ENCODE peak calls at places on chromosomes 4 and X, in seven cellular contexts. One of them, this sample, is unnamed.
A peak's percentile ranks its signal among the peaks of the same experiment; 100 is the strongest.

GRCh38 chr4:168560184-168560834 is 63.5 kb downstream of the PALLD start:
- DNase-seq in BJ: no peak
- DNase-seq in left ventricle myocardium inferior: no peak
- DNase-seq in IMR-90: peak; percentile 70
- DNase-seq in stomach: peak; percentile 37
- DNase-seq in GM12878: no peak
- DNase-seq in HAP-1: no peak
- DNase-seq in this sample: no peak

GRCh38 chr4:82865592-82865991 is 25.4 kb downstream of the SEC31A start:
- DNase-seq in GM12878: no peak
- DNase-seq in stomach: no peak
- DNase-seq in left ventricle myocardium inferior: no peak
- DNase-seq in IMR-90: peak; percentile 95
- DNase-seq in BJ: peak; percentile 91
- DNase-seq in HAP-1: no peak
- DNase-seq in this sample: no peak

GRCh38 chr4:7608043-7608442 is 173.3 kb upstream of the PSAPL1 start:
- DNase-seq in IMR-90: no peak
- DNase-seq in left ventricle myocardium inferior: no peak
- DNase-seq in HAP-1: no peak
- DNase-seq in GM12878: no peak
- DNase-seq in BJ: no peak
- DNase-seq in stomach: no peak
- DNase-seq in this sample: no peak

GRCh38 chr4:153205028-153205648 is 895 bp downstream of the TRIM2 start:
- DNase-seq in IMR-90: no peak
- DNase-seq in GM12878: peak; percentile 24
- DNase-seq in left ventricle myocardium inferior: no peak
- DNase-seq in BJ: peak; percentile 35
- DNase-seq in stomach: peak; percentile 47
- DNase-seq in HAP-1: peak; percentile 78
- DNase-seq in this sample: peak; percentile 19

GRCh38 chr4:36587909-36588472 is 306.6 kb downstream of the DTHD1 start:
- DNase-seq in HAP-1: no peak
- DNase-seq in BJ: no peak
- DNase-seq in stomach: no peak
- DNase-seq in GM12878: no peak
- DNase-seq in IMR-90: no peak
- DNase-seq in left ventricle myocardium inferior: no peak
- DNase-seq in this sample: no peak

GRCh38 chr4:184461711-184462110 is 12.6 kb downstream of the IRF2 start:
- DNase-seq in HAP-1: no peak
- DNase-seq in left ventricle myocardium inferior: no peak
- DNase-seq in stomach: no peak
- DNase-seq in GM12878: no peak
- DNase-seq in BJ: no peak
- DNase-seq in IMR-90: no peak
- DNase-seq in this sample: peak; percentile 65

GRCh38 chr4:83320548-83320947 is 14.1 kb downstream of the HPSE start:
- DNase-seq in HAP-1: no peak
- DNase-seq in BJ: peak; percentile 4
- DNase-seq in GM12878: no peak
- DNase-seq in stomach: peak; percentile 28
- DNase-seq in IMR-90: peak; percentile 45
- DNase-seq in left ventricle myocardium inferior: peak; percentile 53
- DNase-seq in this sample: no peak

GRCh38 chr4:26404597-26405323 is 83.9 kb downstream of the RBPJ start:
- DNase-seq in stomach: no peak
- DNase-seq in BJ: no peak
- DNase-seq in GM12878: no peak
- DNase-seq in IMR-90: no peak
- DNase-seq in left ventricle myocardium inferior: no peak
- DNase-seq in HAP-1: no peak
- DNase-seq in this sample: no peak

GRCh38 chr4:142373610-142374009 is 472.5 kb downstream of the INPP4B start:
- DNase-seq in HAP-1: no peak
- DNase-seq in BJ: no peak
- DNase-seq in stomach: no peak
- DNase-seq in IMR-90: peak; percentile 59
- DNase-seq in left ventricle myocardium inferior: no peak
- DNase-seq in GM12878: no peak
- DNase-seq in this sample: no peak

GRCh38 chrX:11109968-11110367 is 1.2 kb upstream of the HCCS start:
- DNase-seq in GM12878: no peak
- DNase-seq in HAP-1: no peak
- DNase-seq in BJ: no peak
- DNase-seq in stomach: no peak
- DNase-seq in left ventricle myocardium inferior: no peak
- DNase-seq in IMR-90: no peak
- DNase-seq in this sample: no peak

GRCh38 chr4:139506774-139507173 is 49.2 kb downstream of the SETD7 start:
- DNase-seq in BJ: no peak
- DNase-seq in stomach: no peak
- DNase-seq in left ventricle myocardium inferior: no peak
- DNase-seq in HAP-1: no peak
- DNase-seq in IMR-90: no peak
- DNase-seq in GM12878: no peak
- DNase-seq in this sample: no peak

GRCh38 chrX:28586291-28586690 is 955 bp upstream of the IL1RAPL1 start:
- DNase-seq in left ventricle myocardium inferior: peak; percentile 19
- DNase-seq in HAP-1: peak; percentile 88
- DNase-seq in BJ: no peak
- DNase-seq in GM12878: no peak
- DNase-seq in stomach: no peak
- DNase-seq in IMR-90: peak; percentile 45
- DNase-seq in this sample: peak; percentile 30

GRCh38 chrX:150767045-150767395 is 73.8 kb downstream of the MTMR1 start:
- DNase-seq in GM12878: no peak
- DNase-seq in left ventricle myocardium inferior: peak; percentile 28
- DNase-seq in stomach: peak; percentile 36
- DNase-seq in HAP-1: no peak
- DNase-seq in IMR-90: no peak
- DNase-seq in BJ: no peak
- DNase-seq in this sample: peak; percentile 54

GRCh38 chr4:77621254-77621653 is 15.6 kb downstream of the CXCL13 start:
- DNase-seq in HAP-1: no peak
- DNase-seq in IMR-90: no peak
- DNase-seq in BJ: no peak
- DNase-seq in GM12878: no peak
- DNase-seq in stomach: no peak
- DNase-seq in left ventricle myocardium inferior: no peak
- DNase-seq in this sample: no peak

GRCh38 chr4:82839624-82840023 is 41.0 kb upstream of the SCD5 start:
- DNase-seq in stomach: no peak
- DNase-seq in left ventricle myocardium inferior: no peak
- DNase-seq in HAP-1: no peak
- DNase-seq in BJ: no peak
- DNase-seq in IMR-90: peak; percentile 69
- DNase-seq in GM12878: no peak
- DNase-seq in this sample: no peak

GRCh38 chrX:75623535-75623934 is 100.7 kb upstream of the ZDHHC15 start:
- DNase-seq in left ventricle myocardium inferior: no peak
- DNase-seq in stomach: no peak
- DNase-seq in HAP-1: peak; percentile 11
- DNase-seq in BJ: no peak
- DNase-seq in IMR-90: no peak
- DNase-seq in GM12878: no peak
- DNase-seq in this sample: peak; percentile 16

GRCh38 chr4:166169111-166169510 is 296.1 kb downstream of the TLL1 start:
- DNase-seq in left ventricle myocardium inferior: no peak
- DNase-seq in HAP-1: peak; percentile 52
- DNase-seq in GM12878: no peak
- DNase-seq in BJ: no peak
- DNase-seq in IMR-90: no peak
- DNase-seq in stomach: no peak
- DNase-seq in this sample: peak; percentile 0

GRCh38 chr4:141179474-141180026 is 41.1 kb upstream of the ZNF330 start:
- DNase-seq in left ventricle myocardium inferior: no peak
- DNase-seq in HAP-1: no peak
- DNase-seq in stomach: no peak
- DNase-seq in GM12878: no peak
- DNase-seq in BJ: no peak
- DNase-seq in IMR-90: no peak
- DNase-seq in this sample: no peak

GRCh38 chr4:32342054-32342453 is 1621.9 kb downstream of the PCDH7 start:
- DNase-seq in BJ: no peak
- DNase-seq in stomach: no peak
- DNase-seq in IMR-90: no peak
- DNase-seq in left ventricle myocardium inferior: no peak
- DNase-seq in GM12878: no peak
- DNase-seq in HAP-1: no peak
- DNase-seq in this sample: no peak

GRCh38 chrX:154352466-154352865 is 22.0 kb downstream of the FLNA start:
- DNase-seq in IMR-90: no peak
- DNase-seq in GM12878: no peak
- DNase-seq in BJ: no peak
- DNase-seq in stomach: no peak
- DNase-seq in left ventricle myocardium inferior: no peak
- DNase-seq in HAP-1: no peak
- DNase-seq in this sample: no peak

GRCh38 chr4:159229164-159229563 is 126.3 kb downstream of the RAPGEF2 start:
- DNase-seq in IMR-90: peak; percentile 94
- DNase-seq in stomach: no peak
- DNase-seq in HAP-1: no peak
- DNase-seq in BJ: peak; percentile 35
- DNase-seq in GM12878: no peak
- DNase-seq in left ventricle myocardium inferior: no peak
- DNase-seq in this sample: no peak

GRCh38 chrX:110750526-110751189 is 45.0 kb downstream of the CHRDL1 start:
- DNase-seq in BJ: no peak
- DNase-seq in stomach: no peak
- DNase-seq in left ventricle myocardium inferior: no peak
- DNase-seq in GM12878: no peak
- DNase-seq in HAP-1: no peak
- DNase-seq in IMR-90: no peak
- DNase-seq in this sample: no peak

GRCh38 chr4:10917475-10918103 is 233.0 kb upstream of the CLNK start:
- DNase-seq in GM12878: no peak
- DNase-seq in left ventricle myocardium inferior: no peak
- DNase-seq in BJ: no peak
- DNase-seq in stomach: peak; percentile 63
- DNase-seq in IMR-90: no peak
- DNase-seq in HAP-1: no peak
- DNase-seq in this sample: no peak

DNA sequence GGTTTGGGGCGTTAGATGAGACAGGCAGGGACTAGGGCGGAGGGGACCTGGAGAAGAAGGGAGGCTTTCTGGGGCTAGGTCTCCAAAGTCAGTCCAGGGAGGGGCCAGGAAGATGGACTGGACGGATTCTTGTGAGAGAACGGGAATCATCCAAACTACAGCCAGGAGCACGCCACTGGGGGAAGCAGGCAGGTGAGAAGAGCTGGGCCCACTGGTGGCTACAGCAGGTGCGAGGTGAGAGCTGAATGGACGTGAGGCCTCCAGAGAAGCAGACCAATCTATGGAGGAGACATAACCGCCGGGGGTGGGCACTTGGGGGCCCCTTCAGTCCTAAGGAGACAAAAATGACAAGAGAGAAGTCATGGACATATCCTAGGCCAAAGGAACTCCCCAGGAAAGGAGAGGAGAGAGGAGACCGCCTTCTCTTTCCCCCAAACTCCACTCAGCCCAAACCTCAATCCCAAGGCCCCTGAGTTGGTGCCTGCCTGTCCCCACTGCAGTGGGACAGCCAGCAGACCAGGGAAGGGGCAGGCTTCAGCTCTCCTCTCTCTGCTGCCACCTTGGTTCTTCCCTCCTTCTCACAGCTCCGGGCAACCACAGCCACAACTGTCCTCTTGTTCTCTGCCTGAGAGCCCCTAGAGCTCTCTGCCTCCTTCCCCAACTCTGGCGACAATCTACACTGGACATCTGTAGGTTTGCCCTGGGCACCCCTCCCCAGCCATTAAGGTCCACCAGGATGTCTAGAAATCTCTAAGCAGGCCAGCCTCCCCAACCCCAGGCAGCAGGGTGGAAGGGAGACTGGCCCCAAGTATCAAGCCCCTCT is 7.0 kb downstream of the APLN start:
- DNase-seq in IMR-90: no peak
- DNase-seq in GM12878: no peak
- DNase-seq in stomach: peak; percentile 11
- DNase-seq in HAP-1: no peak
- DNase-seq in left ventricle myocardium inferior: no peak
- DNase-seq in BJ: no peak
- DNase-seq in this sample: no peak
- H3K4me3 ChIP-seq in IMR-90: no peak overlapping the region
- H3K4me3 ChIP-seq in GM12878: no peak overlapping the region
- H3K4me3 ChIP-seq in stomach: no peak overlapping the region
- H3K4me3 ChIP-seq in HAP-1: no peak overlapping the region
- H3K4me3 ChIP-seq in left ventricle myocardium inferior: no peak overlapping the region
- H3K4me3 ChIP-seq in BJ: no peak overlapping the region
- H3K4me3 ChIP-seq in this sample: no peak overlapping the region

GRCh38 chr4:42150653-42151567 is 1.5 kb downstream of the BEND4 start:
- DNase-seq in IMR-90: no peak
- DNase-seq in stomach: no peak
- DNase-seq in GM12878: no peak
- DNase-seq in HAP-1: peak; percentile 46
- DNase-seq in left ventricle myocardium inferior: no peak
- DNase-seq in BJ: no peak
- DNase-seq in this sample: peak; percentile 59
- H3K27me3 ChIP-seq in IMR-90: peaks cover 42% of the 10 kb centered on the region
- H3K27me3 ChIP-seq in stomach: peaks cover 24% of the 10 kb centered on the region
- H3K27me3 ChIP-seq in GM12878: peaks cover 11% of the 10 kb centered on the region
- H3K27me3 ChIP-seq in HAP-1: no peaks in the 10 kb centered on the region
- H3K27me3 ChIP-seq in left ventricle myocardium inferior: peaks cover 98% of the 10 kb centered on the region
- H3K27me3 ChIP-seq in BJ: peaks cover 24% of the 10 kb centered on the region
- H3K27me3 ChIP-seq in this sample: peaks cover 37% of the 10 kb centered on the region

DNA sequence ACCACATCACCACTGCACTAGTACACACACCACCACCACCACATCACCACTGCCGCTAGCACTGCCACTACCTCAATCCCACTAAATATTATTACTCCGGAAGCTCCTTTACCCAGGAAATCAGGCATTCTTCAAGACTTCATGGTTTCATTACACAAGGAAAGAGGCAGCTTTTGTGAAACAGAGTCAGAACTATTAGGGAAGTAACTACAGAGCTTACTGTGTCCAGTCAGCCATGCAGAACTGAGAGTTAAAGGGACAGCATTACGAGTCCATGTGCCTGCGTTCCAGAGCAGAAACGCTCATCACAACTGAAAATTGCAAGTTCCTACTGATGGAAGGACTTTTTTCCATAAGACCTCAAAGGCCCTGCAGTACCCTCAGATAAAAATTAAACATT is 103.2 kb upstream of the FRG1 start:
- DNase-seq in HAP-1: no peak
- DNase-seq in stomach: no peak
- DNase-seq in BJ: no peak
- DNase-seq in left ventricle myocardium inferior: no peak
- DNase-seq in GM12878: no peak
- DNase-seq in IMR-90: no peak
- DNase-seq in this sample: no peak
- H3K4me3 ChIP-seq in HAP-1: no peak overlapping the region
- H3K4me3 ChIP-seq in stomach: no peak overlapping the region
- H3K4me3 ChIP-seq in BJ: no peak overlapping the region
- H3K4me3 ChIP-seq in left ventricle myocardium inferior: no peak overlapping the region
- H3K4me3 ChIP-seq in GM12878: no peak overlapping the region
- H3K4me3 ChIP-seq in IMR-90: no peak overlapping the region
- H3K4me3 ChIP-seq in this sample: no peak overlapping the region

DNA sequence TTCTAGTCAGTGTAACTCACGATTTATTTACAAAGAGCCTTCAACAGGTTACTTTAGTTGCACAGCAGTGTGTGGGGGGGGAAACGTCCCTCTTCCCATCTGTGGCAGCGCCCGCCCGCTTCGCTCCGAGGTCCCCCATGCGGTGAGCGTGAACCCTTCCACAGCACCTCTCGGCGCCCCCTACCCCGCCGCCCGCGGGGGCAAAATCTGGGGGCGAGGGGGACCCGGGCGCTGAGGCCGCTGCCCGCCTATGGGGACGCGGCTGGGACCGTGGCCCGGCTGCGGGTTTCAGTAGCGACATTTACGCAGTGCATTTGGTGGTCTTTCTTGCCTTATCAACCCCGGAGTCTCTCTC is 6.4 kb downstream of the NKX6-1 start:
- DNase-seq in left ventricle myocardium inferior: no peak
- DNase-seq in HAP-1: no peak
- DNase-seq in stomach: no peak
- DNase-seq in IMR-90: no peak
- DNase-seq in GM12878: no peak
- DNase-seq in BJ: no peak
- DNase-seq in this sample: peak; percentile 65
- H3K27me3 ChIP-seq in left ventricle myocardium inferior: peaks cover 99% of the 10 kb centered on the region
- H3K27me3 ChIP-seq in HAP-1: no peaks in the 10 kb centered on the region
- H3K27me3 ChIP-seq in stomach: peaks cover 34% of the 10 kb centered on the region
- H3K27me3 ChIP-seq in IMR-90: peaks cover 57% of the 10 kb centered on the region
- H3K27me3 ChIP-seq in GM12878: peaks cover 12% of the 10 kb centered on the region
- H3K27me3 ChIP-seq in BJ: peaks cover 32% of the 10 kb centered on the region
- H3K27me3 ChIP-seq in this sample: peaks cover 100% of the 10 kb centered on the region

This sample was measured in H7.